ENCODE peak calls at places on chromosome 12, in eight cellular contexts. One of them, this sample, is unnamed.

GRCh38 chr12:20410746-20411145 is 42.4 kb downstream of the PDE3A start:
- DNase-seq in tibial artery: no peak
- DNase-seq in AG10803: no peak
- DNase-seq in OCI-LY7: no peak
- DNase-seq in sigmoid colon: no peak
- DNase-seq in CD8-positive, alpha-beta T cell: no peak
- DNase-seq in astrocyte of the cerebellum: no peak
- DNase-seq in GM23338: no peak
- DNase-seq in this sample: no peak

GRCh38 chr12:65313704-65314317 is 35.3 kb downstream of the MSRB3 start:
- DNase-seq in OCI-LY7: peak
- DNase-seq in CD8-positive, alpha-beta T cell: no peak
- DNase-seq in tibial artery: no peak
- DNase-seq in astrocyte of the cerebellum: no peak
- DNase-seq in sigmoid colon: no peak
- DNase-seq in AG10803: peak
- DNase-seq in GM23338: peak
- DNase-seq in this sample: no peak

GRCh38 chr12:224330-224729 is 10.4 kb upstream of the SLC6A12 start:
- DNase-seq in tibial artery: peak
- DNase-seq in astrocyte of the cerebellum: no peak
- DNase-seq in OCI-LY7: no peak
- DNase-seq in sigmoid colon: no peak
- DNase-seq in CD8-positive, alpha-beta T cell: no peak
- DNase-seq in GM23338: no peak
- DNase-seq in AG10803: no peak
- DNase-seq in this sample: no peak

GRCh38 chr12:69550951-69551350 is 34.3 kb upstream of the CCT2 start:
- DNase-seq in tibial artery: no peak
- DNase-seq in OCI-LY7: no peak
- DNase-seq in AG10803: no peak
- DNase-seq in GM23338: no peak
- DNase-seq in CD8-positive, alpha-beta T cell: no peak
- DNase-seq in astrocyte of the cerebellum: no peak
- DNase-seq in sigmoid colon: no peak
- DNase-seq in this sample: no peak

GRCh38 chr12:62435337-62436163 is 31.1 kb upstream of the MON2 start:
- DNase-seq in astrocyte of the cerebellum: peak
- DNase-seq in tibial artery: peak
- DNase-seq in AG10803: peak
- DNase-seq in sigmoid colon: peak
- DNase-seq in OCI-LY7: peak
- DNase-seq in GM23338: peak
- DNase-seq in CD8-positive, alpha-beta T cell: peak
- DNase-seq in this sample: no peak

GRCh38 chr12:103877934-103878510 is 37.0 kb upstream of the NT5DC3 start:
- DNase-seq in sigmoid colon: peak
- DNase-seq in GM23338: peak
- DNase-seq in CD8-positive, alpha-beta T cell: peak
- DNase-seq in tibial artery: peak
- DNase-seq in OCI-LY7: peak
- DNase-seq in AG10803: peak
- DNase-seq in astrocyte of the cerebellum: peak
- DNase-seq in this sample: peak

GRCh38 chr12:12891646-12892355 is 439 bp downstream of the GPRC5A start:
- DNase-seq in OCI-LY7: no peak
- DNase-seq in sigmoid colon: no peak
- DNase-seq in tibial artery: no peak
- DNase-seq in CD8-positive, alpha-beta T cell: no peak
- DNase-seq in AG10803: no peak
- DNase-seq in astrocyte of the cerebellum: no peak
- DNase-seq in GM23338: no peak
- DNase-seq in this sample: no peak

GRCh38 chr12:7395950-7396349 is 48.0 kb downstream of the CD163L1 start:
- DNase-seq in tibial artery: no peak
- DNase-seq in AG10803: no peak
- DNase-seq in CD8-positive, alpha-beta T cell: no peak
- DNase-seq in OCI-LY7: no peak
- DNase-seq in astrocyte of the cerebellum: no peak
- DNase-seq in GM23338: no peak
- DNase-seq in sigmoid colon: no peak
- DNase-seq in this sample: no peak

GRCh38 chr12:47105914-47106674 is 26.3 kb upstream of the AMIGO2 start:
- DNase-seq in CD8-positive, alpha-beta T cell: no peak
- DNase-seq in GM23338: no peak
- DNase-seq in sigmoid colon: no peak
- DNase-seq in astrocyte of the cerebellum: no peak
- DNase-seq in OCI-LY7: no peak
- DNase-seq in tibial artery: no peak
- DNase-seq in AG10803: no peak
- DNase-seq in this sample: no peak

GRCh38 chr12:13028825-13029570 is 15.2 kb upstream of the FAM234B start:
- DNase-seq in sigmoid colon: no peak
- DNase-seq in astrocyte of the cerebellum: no peak
- DNase-seq in CD8-positive, alpha-beta T cell: no peak
- DNase-seq in tibial artery: no peak
- DNase-seq in AG10803: no peak
- DNase-seq in OCI-LY7: no peak
- DNase-seq in GM23338: peak
- DNase-seq in this sample: no peak

GRCh38 chr12:131282292-131283080 is 328.8 kb downstream of the ADGRD1 start:
- DNase-seq in AG10803: no peak
- DNase-seq in tibial artery: peak
- DNase-seq in sigmoid colon: peak
- DNase-seq in OCI-LY7: no peak
- DNase-seq in CD8-positive, alpha-beta T cell: no peak
- DNase-seq in astrocyte of the cerebellum: no peak
- DNase-seq in GM23338: no peak
- DNase-seq in this sample: no peak

GRCh38 chr12:48300774-48301173 is 49.9 kb downstream of the ZNF641 start:
- DNase-seq in CD8-positive, alpha-beta T cell: no peak
- DNase-seq in AG10803: no peak
- DNase-seq in sigmoid colon: no peak
- DNase-seq in GM23338: no peak
- DNase-seq in tibial artery: no peak
- DNase-seq in OCI-LY7: no peak
- DNase-seq in astrocyte of the cerebellum: no peak
- DNase-seq in this sample: no peak

GRCh38 chr12:96195845-96196451 is 1.8 kb downstream of the ELK3 start:
- DNase-seq in astrocyte of the cerebellum: peak
- DNase-seq in GM23338: peak
- DNase-seq in sigmoid colon: no peak
- DNase-seq in CD8-positive, alpha-beta T cell: peak
- DNase-seq in tibial artery: no peak
- DNase-seq in OCI-LY7: no peak
- DNase-seq in AG10803: peak
- DNase-seq in this sample: no peak

GRCh38 chr12:6167327-6168280 is 32.6 kb upstream of the CD9 start:
- DNase-seq in OCI-LY7: no peak
- DNase-seq in astrocyte of the cerebellum: peak
- DNase-seq in CD8-positive, alpha-beta T cell: peak
- DNase-seq in AG10803: peak
- DNase-seq in GM23338: no peak
- DNase-seq in sigmoid colon: peak
- DNase-seq in tibial artery: peak
- DNase-seq in this sample: peak

GRCh38 chr12:93311827-93312226 is 65.9 kb upstream of the NUDT4 start:
- DNase-seq in OCI-LY7: no peak
- DNase-seq in AG10803: no peak
- DNase-seq in tibial artery: no peak
- DNase-seq in CD8-positive, alpha-beta T cell: no peak
- DNase-seq in GM23338: no peak
- DNase-seq in sigmoid colon: no peak
- DNase-seq in astrocyte of the cerebellum: no peak
- DNase-seq in this sample: no peak

GRCh38 chr12:24045816-24046257 is 96.4 kb upstream of the SOX5 start:
- DNase-seq in GM23338: no peak
- DNase-seq in AG10803: peak
- DNase-seq in sigmoid colon: no peak
- DNase-seq in tibial artery: peak
- DNase-seq in astrocyte of the cerebellum: peak
- DNase-seq in CD8-positive, alpha-beta T cell: no peak
- DNase-seq in OCI-LY7: no peak
- DNase-seq in this sample: no peak

GRCh38 chr12:74817499-74817898 is 279.9 kb downstream of the ATXN7L3B start:
- DNase-seq in astrocyte of the cerebellum: no peak
- DNase-seq in CD8-positive, alpha-beta T cell: no peak
- DNase-seq in GM23338: no peak
- DNase-seq in AG10803: no peak
- DNase-seq in OCI-LY7: no peak
- DNase-seq in tibial artery: no peak
- DNase-seq in sigmoid colon: no peak
- DNase-seq in this sample: no peak

DNA sequence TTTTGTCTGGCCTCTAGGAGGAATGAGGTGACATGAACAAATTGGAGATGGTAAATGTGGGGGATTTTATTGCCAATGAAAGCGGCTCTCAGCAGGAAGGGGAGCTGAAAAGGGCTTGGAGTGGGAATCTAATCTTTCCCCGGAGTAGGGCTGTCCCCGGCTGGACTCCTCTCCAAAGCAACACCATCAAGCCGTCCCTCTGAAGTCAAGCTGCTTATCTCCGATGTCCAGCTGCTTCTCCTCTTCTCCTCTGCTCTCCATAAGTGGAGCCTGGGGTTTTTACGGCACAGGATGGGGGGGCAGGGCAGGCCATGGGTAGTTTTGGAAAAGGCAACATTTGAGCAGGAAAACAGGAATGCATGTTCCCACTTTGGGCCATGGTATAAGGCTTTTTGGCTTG is 113.5 kb downstream of the TMEM132D start:
- DNase-seq in OCI-LY7: no peak
- DNase-seq in tibial artery: no peak
- DNase-seq in GM23338: no peak
- DNase-seq in AG10803: no peak
- DNase-seq in sigmoid colon: no peak
- DNase-seq in CD8-positive, alpha-beta T cell: no peak
- DNase-seq in astrocyte of the cerebellum: no peak
- DNase-seq in this sample: no peak
- H3K4me3 ChIP-seq in OCI-LY7: no peak
- H3K4me3 ChIP-seq in tibial artery: no peak
- H3K4me3 ChIP-seq in GM23338: no peak
- H3K4me3 ChIP-seq in AG10803: no peak
- H3K4me3 ChIP-seq in sigmoid colon: no peak
- H3K4me3 ChIP-seq in CD8-positive, alpha-beta T cell: no peak
- H3K4me3 ChIP-seq in astrocyte of the cerebellum: no peak
- H3K4me3 ChIP-seq in this sample: no peak

GRCh38 chr12:75977952-75978671 is 53.5 kb downstream of the PHLDA1 start:
- DNase-seq in OCI-LY7: peak
- DNase-seq in GM23338: peak
- DNase-seq in sigmoid colon: peak
- DNase-seq in AG10803: peak
- DNase-seq in tibial artery: peak
- DNase-seq in CD8-positive, alpha-beta T cell: peak
- DNase-seq in astrocyte of the cerebellum: peak
- DNase-seq in this sample: peak
- TF ChIP-seq CTCF in OCI-LY7: no peak
- TF ChIP-seq CTCF in GM23338: no peak
- TF ChIP-seq CTCF in sigmoid colon: no peak
- TF ChIP-seq CTCF in AG10803: peak
- TF ChIP-seq CTCF in tibial artery: no peak
- TF ChIP-seq CTCF in CD8-positive, alpha-beta T cell: no peak
- TF ChIP-seq CTCF in astrocyte of the cerebellum: no peak
- TF ChIP-seq CTCF in this sample: no peak

DNA sequence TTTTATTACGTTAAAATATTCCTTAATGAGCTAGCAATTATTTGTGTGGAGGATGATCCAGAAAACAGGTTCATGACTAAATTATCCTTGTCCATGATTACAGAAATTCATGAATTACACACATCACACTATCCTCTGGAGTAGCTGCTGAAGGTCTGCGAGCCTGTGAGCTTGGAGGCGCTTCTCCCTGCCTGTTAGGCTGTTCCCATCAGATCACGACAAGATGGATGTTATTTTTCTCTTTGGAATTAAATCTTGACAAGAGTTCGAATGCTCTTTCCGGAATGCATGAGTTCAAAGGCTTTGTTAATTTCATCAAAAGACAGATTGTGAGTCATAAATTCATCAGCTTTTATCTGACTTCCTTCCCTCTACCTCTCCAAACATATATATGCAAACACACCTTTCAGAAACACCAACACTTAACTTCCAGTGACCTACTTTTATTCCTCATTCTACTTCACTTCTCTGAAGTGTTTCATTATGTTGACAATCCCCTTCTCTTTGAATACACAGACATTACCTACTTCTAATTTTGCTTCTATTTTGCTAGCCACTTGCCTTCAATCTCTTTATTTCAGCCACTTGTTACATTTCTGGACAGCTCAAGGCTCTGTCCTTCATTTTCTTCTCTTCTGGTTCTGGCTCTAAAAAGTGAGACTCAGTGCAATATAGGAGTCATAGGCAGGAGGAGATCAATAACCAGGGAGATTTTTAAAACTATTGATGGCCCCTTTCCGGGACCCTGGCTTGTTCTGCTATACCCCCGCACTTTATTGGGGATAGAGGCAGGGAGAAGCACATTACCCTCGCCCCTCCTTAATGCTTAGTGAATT is 274.6 kb downstream of the BTG1 start:
- DNase-seq in AG10803: no peak
- DNase-seq in OCI-LY7: no peak
- DNase-seq in GM23338: no peak
- DNase-seq in tibial artery: no peak
- DNase-seq in astrocyte of the cerebellum: no peak
- DNase-seq in CD8-positive, alpha-beta T cell: no peak
- DNase-seq in sigmoid colon: no peak
- DNase-seq in this sample: no peak
- H3K4me3 ChIP-seq in AG10803: no peak
- H3K4me3 ChIP-seq in OCI-LY7: no peak
- H3K4me3 ChIP-seq in GM23338: no peak
- H3K4me3 ChIP-seq in tibial artery: no peak
- H3K4me3 ChIP-seq in astrocyte of the cerebellum: no peak
- H3K4me3 ChIP-seq in CD8-positive, alpha-beta T cell: no peak
- H3K4me3 ChIP-seq in sigmoid colon: no peak
- H3K4me3 ChIP-seq in this sample: no peak

GRCh38 chr12:52279683-52280318 is 5.4 kb downstream of the KRT86 start:
- DNase-seq in sigmoid colon: no peak
- DNase-seq in astrocyte of the cerebellum: no peak
- DNase-seq in OCI-LY7: no peak
- DNase-seq in CD8-positive, alpha-beta T cell: no peak
- DNase-seq in AG10803: peak
- DNase-seq in tibial artery: no peak
- DNase-seq in GM23338: no peak
- DNase-seq in this sample: no peak
- TF ChIP-seq CTCF in sigmoid colon: no peak
- TF ChIP-seq CTCF in astrocyte of the cerebellum: no peak
- TF ChIP-seq CTCF in OCI-LY7: no peak
- TF ChIP-seq CTCF in CD8-positive, alpha-beta T cell: no peak
- TF ChIP-seq CTCF in AG10803: peak
- TF ChIP-seq CTCF in tibial artery: no peak
- TF ChIP-seq CTCF in GM23338: no peak
- TF ChIP-seq CTCF in this sample: no peak

DNA sequence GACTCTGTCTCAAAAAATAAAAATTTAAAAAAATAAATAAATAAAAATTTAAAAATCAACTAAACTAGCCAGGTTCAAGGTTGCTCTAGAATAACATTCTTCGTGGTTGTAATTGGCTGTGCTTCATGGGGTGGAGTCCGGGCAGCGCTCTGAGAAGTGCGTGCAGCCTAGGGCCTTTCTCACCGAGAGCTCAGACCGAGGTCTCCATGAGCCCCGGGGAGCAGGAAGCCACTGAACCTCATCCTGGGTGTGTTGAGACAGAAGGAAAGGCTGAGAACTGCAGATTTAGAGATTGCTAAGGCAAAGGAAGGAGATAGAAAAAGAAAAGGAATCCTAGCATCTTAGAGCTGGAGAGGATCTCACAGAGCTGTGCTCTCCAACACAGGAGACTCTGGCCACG is 14.7 kb downstream of the P2RX4 start:
- DNase-seq in GM23338: no peak
- DNase-seq in tibial artery: no peak
- DNase-seq in sigmoid colon: no peak
- DNase-seq in OCI-LY7: no peak
- DNase-seq in astrocyte of the cerebellum: no peak
- DNase-seq in CD8-positive, alpha-beta T cell: peak
- DNase-seq in AG10803: no peak
- DNase-seq in this sample: no peak
- H3K4me3 ChIP-seq in GM23338: no peak
- H3K4me3 ChIP-seq in tibial artery: no peak
- H3K4me3 ChIP-seq in sigmoid colon: no peak
- H3K4me3 ChIP-seq in OCI-LY7: no peak
- H3K4me3 ChIP-seq in astrocyte of the cerebellum: no peak
- H3K4me3 ChIP-seq in CD8-positive, alpha-beta T cell: no peak
- H3K4me3 ChIP-seq in AG10803: no peak
- H3K4me3 ChIP-seq in this sample: no peak